ENCODE peak calls at places on chromosomes 3 and 15, in seven cellular contexts. J is cardiac fibroblast, Q is WERI-Rb-1, S is GM12864, K is A549, U is uterus, E is mammary epithelial cell. C is an unnamed sample.

GRCh38 chr3:104715972-104716371 is 650.7 kb upstream of the ALCAM start:
- DNase-seq in K (no peak), Q (no peak), E (no peak), S (no peak), J (no peak), U (no peak), C (no peak)

GRCh38 chr3:124609402-124609801 is 120.8 kb upstream of the UMPS start:
- DNase-seq in Q (no peak), J (peak; percentile 27), U (no peak), K (no peak), S (no peak), E (no peak), C (no peak)

GRCh38 chr3:98814799-98815450 is 51.8 kb downstream of the ST3GAL6 start:
- DNase-seq in U (no peak), J (peak; percentile 76), E (peak; percentile 66), K (peak; percentile 53), Q (no peak), S (no peak), C (no peak)

GRCh38 chr15:81184188-81184587 is 12.5 kb upstream of the IL16 start:
- DNase-seq in S (no peak), U (no peak), J (peak; percentile 56), E (no peak), K (no peak), Q (no peak), C (no peak)

GRCh38 chr3:54591157-54591556 is 336.7 kb downstream of the LRTM1 start:
- DNase-seq in K (no peak), J (no peak), S (no peak), Q (no peak), E (no peak), U (no peak), C (no peak)

GRCh38 chr3:73740041-73740440 is 115.3 kb upstream of the PDZRN3 start:
- DNase-seq in K (no peak), J (no peak), U (no peak), S (no peak), Q (no peak), E (no peak), C (no peak)

GRCh38 chr3:42507252-42507651 is 4.8 kb downstream of the VIPR1 start:
- DNase-seq in J (no peak), K (no peak), Q (no peak), U (no peak), S (no peak), E (peak; percentile 13), C (no peak)

GRCh38 chr15:43376017-43376705 is 5.3 kb downstream of the TUBGCP4 start:
- DNase-seq in J (peak; percentile 58), E (peak; percentile 24), Q (peak; percentile 68), S (peak; percentile 37), U (no peak), K (peak; percentile 37), C (no peak)

GRCh38 chr3:129161860-129162271 is 1.0 kb upstream of the ISY1 start:
- DNase-seq in U (no peak), S (no peak), Q (no peak), E (peak; percentile 27), K (no peak), J (no peak), C (no peak)

GRCh38 chr15:75042730-75043508 is 19.5 kb downstream of the PPCDC start:
- DNase-seq in J (peak; percentile 59), E (peak; percentile 15), S (peak; percentile 100), U (peak; percentile 61), Q (peak; percentile 81), K (peak; percentile 76), C (no peak)

GRCh38 chr3:150631515-150632221 is 28.5 kb downstream of the SELENOT start:
- DNase-seq in S (no peak), U (no peak), J (no peak), Q (no peak), E (no peak), K (no peak), C (no peak)

GRCh38 chr3:9173445-9173844 is 76.0 kb downstream of the SRGAP3 start:
- DNase-seq in K (no peak), S (no peak), Q (no peak), J (no peak), E (no peak), U (no peak), C (no peak)

DNA sequence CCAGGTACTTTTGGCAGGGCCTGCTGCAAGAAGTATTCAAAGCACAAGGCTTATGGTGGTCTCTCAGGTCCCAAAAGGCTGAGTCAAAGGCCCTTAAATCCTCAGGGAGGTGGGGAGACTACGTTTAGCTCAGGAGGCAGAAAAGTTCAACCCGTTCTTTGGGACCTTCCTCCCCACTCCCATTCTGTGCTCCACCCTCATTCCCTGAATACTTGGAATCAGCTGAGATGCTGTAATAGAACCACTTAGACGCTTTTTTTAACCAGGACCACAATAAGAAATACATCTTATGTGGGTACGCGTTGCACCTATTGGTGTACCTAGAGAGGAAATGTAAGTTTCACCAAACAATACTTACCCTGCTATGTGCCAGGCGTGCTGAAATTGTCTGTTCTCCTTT is 58.0 kb downstream of the FAM174B start:
- DNase-seq in E (no peak), S (no peak), J (no peak), U (no peak), K (no peak), Q (no peak), C (no peak)
- H3K4me3 ChIP-seq in E (no peak overlapping the region), S (no peak overlapping the region), J (no peak overlapping the region), U (no peak overlapping the region), K (no peak overlapping the region), Q (no peak overlapping the region), C (no peak overlapping the region)

GRCh38 chr3:30232142-30232541 is 374.3 kb upstream of the TGFBR2 start:
- DNase-seq in K (no peak), S (no peak), U (peak; percentile 50), E (no peak), J (peak; percentile 76), Q (no peak), C (no peak)
- H3K4me3 ChIP-seq in K (no peak overlapping the region), S (no peak overlapping the region), U (no peak overlapping the region), E (no peak overlapping the region), J (no peak overlapping the region), Q (no peak overlapping the region), C (no peak overlapping the region)

GRCh38 chr3:159131376-159131775 is 329.5 kb downstream of the MFSD1 start:
- DNase-seq in U (no peak), J (no peak), Q (no peak), E (no peak), S (no peak), K (no peak), C (no peak)
- H3K4me3 ChIP-seq in U (no peak overlapping the region), J (no peak overlapping the region), Q (no peak overlapping the region), E (no peak overlapping the region), S (no peak overlapping the region), K (no peak overlapping the region), C (no peak overlapping the region)

GRCh38 chr3:116444099-116444700 is 1.1 kb downstream of the LSAMP start:
- DNase-seq in U (no peak), S (no peak), Q (no peak), J (no peak), K (no peak), E (no peak), C (no peak)
- H3K4me3 ChIP-seq in U (no peak overlapping the region), S (no peak overlapping the region), Q (peak overlapping the region; percentile 35), J (peak overlapping the region; percentile 52), K (no peak overlapping the region), E (no peak overlapping the region), C (peak overlapping the region; percentile 89)

GRCh38 chr15:68479870-68480269 is 47.9 kb upstream of the ITGA11 start:
- DNase-seq in K (no peak), U (no peak), E (no peak), J (no peak), Q (no peak), S (no peak), C (no peak)

GRCh38 chr15:68479406-68479805 is 47.4 kb upstream of the ITGA11 start:
- DNase-seq in Q (no peak), E (no peak), K (no peak), J (peak; percentile 43), S (no peak), U (peak; percentile 92), C (no peak)

GRCh38 chr15:68481321-68481720 is 49.4 kb upstream of the ITGA11 start:
- DNase-seq in Q (no peak), K (no peak), E (no peak), S (no peak), J (no peak), U (no peak), C (no peak)

GRCh38 chr15:68478853-68479252 is 46.9 kb upstream of the ITGA11 start:
- DNase-seq in E (no peak), K (no peak), J (no peak), Q (no peak), U (no peak), S (no peak), C (no peak)

DNA sequence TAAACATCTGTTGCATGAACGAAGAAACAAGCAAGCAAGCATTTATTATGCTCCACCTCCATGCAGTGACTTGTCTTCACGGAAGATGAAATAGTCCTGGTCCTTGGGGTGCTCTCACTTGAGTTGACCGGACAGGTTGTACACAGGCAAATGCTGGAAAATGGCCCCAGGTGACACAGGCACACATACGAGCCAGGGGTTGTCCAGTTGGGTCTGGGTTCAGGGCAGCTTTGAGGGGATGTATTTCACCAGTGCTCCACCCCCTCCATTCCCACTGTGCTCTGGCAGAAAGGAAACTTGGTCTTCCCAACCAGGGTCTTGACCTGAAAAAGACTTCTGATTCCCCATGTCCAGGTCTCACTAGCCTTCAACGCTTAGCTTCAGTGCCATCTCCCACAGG is 48.3 kb upstream of the ITGA11 start:
- DNase-seq in E (no peak), J (no peak), U (no peak), Q (no peak), K (no peak), S (no peak), C (no peak)
- H3K4me3 ChIP-seq in E (no peak overlapping the region), J (no peak overlapping the region), U (no peak overlapping the region), Q (no peak overlapping the region), K (no peak overlapping the region), S (no peak overlapping the region), C (no peak overlapping the region)

GRCh38 chr3:69353492-69353891 is 32.4 kb downstream of the FRMD4B start:
- DNase-seq in K (no peak), S (no peak), J (peak; percentile 62), U (peak; percentile 32), Q (no peak), E (no peak), C (no peak)
- H3K4me3 ChIP-seq in K (no peak overlapping the region), S (no peak overlapping the region), J (no peak overlapping the region), U (peak overlapping the region; percentile 5), Q (no peak overlapping the region), E (no peak overlapping the region), C (no peak overlapping the region)

GRCh38 chr15:96407482-96407881 is 77.0 kb downstream of the NR2F2 start:
- DNase-seq in S (no peak), E (no peak), K (no peak), Q (no peak), J (no peak), U (no peak), C (no peak)

GRCh38 chr15:96408591-96409183 is 78.2 kb downstream of the NR2F2 start:
- DNase-seq in K (no peak), Q (no peak), E (no peak), U (no peak), S (no peak), J (no peak), C (no peak)

GRCh38 chr15:96410175-96411055 is 79.9 kb downstream of the NR2F2 start:
- DNase-seq in K (no peak), Q (no peak), S (no peak), J (no peak), U (no peak), E (no peak), C (no peak)

GRCh38 chr15:96411056-96412031 is 80.8 kb downstream of the NR2F2 start:
- DNase-seq in U (no peak), J (no peak), S (no peak), K (no peak), E (no peak), Q (no peak), C (no peak)

GRCh38 chr15:96409231-96410138 is 79.0 kb downstream of the NR2F2 start:
- DNase-seq in Q (no peak), S (no peak), J (peak; percentile 20), U (no peak), E (no peak), K (no peak), C (no peak)
- H3K4me3 ChIP-seq in Q (no peak overlapping the region), S (no peak overlapping the region), J (no peak overlapping the region), U (peak overlapping the region; percentile 4), E (no peak overlapping the region), K (no peak overlapping the region), C (peak overlapping the region; percentile 71)